ENCODE peak calls at places on chromosome 15, in six cellular contexts. One of them, this sample, is unnamed.

GRCh38 chr15:28935316-28935715 is 49.5 kb downstream of the APBA2 start:
- DNase-seq in stomach: no peak
- DNase-seq in CD8-positive, alpha-beta T cell: peak
- DNase-seq in fibroblast of lung: no peak
- DNase-seq in fibroblast of mammary gland: no peak
- DNase-seq in PC-3: no peak
- DNase-seq in this sample: no peak

GRCh38 chr15:56948000-56948765 is 29.7 kb downstream of the TCF12 start:
- DNase-seq in CD8-positive, alpha-beta T cell: no peak
- DNase-seq in PC-3: no peak
- DNase-seq in fibroblast of mammary gland: no peak
- DNase-seq in fibroblast of lung: peak
- DNase-seq in stomach: no peak
- DNase-seq in this sample: no peak

GRCh38 chr15:39411102-39411989 is 169.5 kb upstream of the THBS1 start:
- DNase-seq in fibroblast of lung: no peak
- DNase-seq in fibroblast of mammary gland: peak
- DNase-seq in stomach: no peak
- DNase-seq in CD8-positive, alpha-beta T cell: no peak
- DNase-seq in PC-3: no peak
- DNase-seq in this sample: no peak

GRCh38 chr15:83578706-83579105 is 75.2 kb upstream of the ADAMTSL3 start:
- DNase-seq in fibroblast of mammary gland: no peak
- DNase-seq in CD8-positive, alpha-beta T cell: no peak
- DNase-seq in PC-3: no peak
- DNase-seq in stomach: no peak
- DNase-seq in fibroblast of lung: no peak
- DNase-seq in this sample: no peak

GRCh38 chr15:101189708-101190107 is 62.1 kb downstream of the CHSY1 start:
- DNase-seq in stomach: no peak
- DNase-seq in CD8-positive, alpha-beta T cell: no peak
- DNase-seq in fibroblast of lung: no peak
- DNase-seq in fibroblast of mammary gland: no peak
- DNase-seq in PC-3: no peak
- DNase-seq in this sample: no peak

GRCh38 chr15:89030311-89030710 is 57.9 kb upstream of the ABHD2 start:
- DNase-seq in CD8-positive, alpha-beta T cell: no peak
- DNase-seq in PC-3: no peak
- DNase-seq in fibroblast of mammary gland: no peak
- DNase-seq in fibroblast of lung: no peak
- DNase-seq in stomach: no peak
- DNase-seq in this sample: no peak

GRCh38 chr15:56821721-56822425 is 88.6 kb upstream of the ZNF280D start:
- DNase-seq in stomach: peak
- DNase-seq in CD8-positive, alpha-beta T cell: peak
- DNase-seq in PC-3: peak
- DNase-seq in fibroblast of mammary gland: peak
- DNase-seq in fibroblast of lung: peak
- DNase-seq in this sample: peak

GRCh38 chr15:100902436-100903190 is 16.5 kb upstream of the LRRK1 start:
- DNase-seq in PC-3: peak
- DNase-seq in CD8-positive, alpha-beta T cell: no peak
- DNase-seq in stomach: peak
- DNase-seq in fibroblast of mammary gland: peak
- DNase-seq in fibroblast of lung: peak
- DNase-seq in this sample: peak

GRCh38 chr15:30921781-30922371 is 18.2 kb downstream of the FAN1 start:
- DNase-seq in PC-3: no peak
- DNase-seq in fibroblast of mammary gland: no peak
- DNase-seq in fibroblast of lung: no peak
- DNase-seq in stomach: peak
- DNase-seq in CD8-positive, alpha-beta T cell: no peak
- DNase-seq in this sample: peak

GRCh38 chr15:95932676-95933075 is 397.8 kb upstream of the NR2F2 start:
- DNase-seq in CD8-positive, alpha-beta T cell: no peak
- DNase-seq in fibroblast of mammary gland: peak
- DNase-seq in PC-3: peak
- DNase-seq in stomach: no peak
- DNase-seq in fibroblast of lung: no peak
- DNase-seq in this sample: peak

GRCh38 chr15:89500397-89501270 is 4.3 kb upstream of the RHCG start:
- DNase-seq in CD8-positive, alpha-beta T cell: no peak
- DNase-seq in fibroblast of lung: no peak
- DNase-seq in fibroblast of mammary gland: no peak
- DNase-seq in stomach: no peak
- DNase-seq in PC-3: peak
- DNase-seq in this sample: no peak

GRCh38 chr15:48395532-48396011 is 64.3 kb downstream of the DUT start:
- DNase-seq in fibroblast of lung: peak
- DNase-seq in PC-3: peak
- DNase-seq in CD8-positive, alpha-beta T cell: no peak
- DNase-seq in fibroblast of mammary gland: peak
- DNase-seq in stomach: no peak
- DNase-seq in this sample: peak

GRCh38 chr15:100334905-100335304 is 6.9 kb downstream of the ADAMTS17 start:
- DNase-seq in CD8-positive, alpha-beta T cell: no peak
- DNase-seq in fibroblast of mammary gland: no peak
- DNase-seq in stomach: no peak
- DNase-seq in fibroblast of lung: no peak
- DNase-seq in PC-3: no peak
- DNase-seq in this sample: no peak

GRCh38 chr15:78212546-78213424 is 21.6 kb downstream of the ACSBG1 start:
- DNase-seq in stomach: peak
- DNase-seq in CD8-positive, alpha-beta T cell: no peak
- DNase-seq in PC-3: peak
- DNase-seq in fibroblast of lung: peak
- DNase-seq in fibroblast of mammary gland: peak
- DNase-seq in this sample: peak

GRCh38 chr15:27850961-27851636 is 248.0 kb downstream of the OCA2 start:
- DNase-seq in CD8-positive, alpha-beta T cell: no peak
- DNase-seq in PC-3: no peak
- DNase-seq in fibroblast of mammary gland: no peak
- DNase-seq in fibroblast of lung: no peak
- DNase-seq in stomach: peak
- DNase-seq in this sample: no peak

GRCh38 chr15:25175033-25175788 is 220.4 kb downstream of the SNRPN start:
- DNase-seq in stomach: peak
- DNase-seq in PC-3: no peak
- DNase-seq in fibroblast of lung: no peak
- DNase-seq in CD8-positive, alpha-beta T cell: peak
- DNase-seq in fibroblast of mammary gland: no peak
- DNase-seq in this sample: no peak

GRCh38 chr15:77160562-77161481 is 89.9 kb upstream of the TSPAN3 start:
- DNase-seq in stomach: peak
- DNase-seq in PC-3: peak
- DNase-seq in fibroblast of mammary gland: no peak
- DNase-seq in fibroblast of lung: no peak
- DNase-seq in CD8-positive, alpha-beta T cell: no peak
- DNase-seq in this sample: no peak

GRCh38 chr15:27358751-27359434 is 387.9 kb downstream of the GABRG3 start:
- DNase-seq in fibroblast of lung: peak
- DNase-seq in stomach: no peak
- DNase-seq in fibroblast of mammary gland: no peak
- DNase-seq in PC-3: peak
- DNase-seq in CD8-positive, alpha-beta T cell: no peak
- DNase-seq in this sample: peak

DNA sequence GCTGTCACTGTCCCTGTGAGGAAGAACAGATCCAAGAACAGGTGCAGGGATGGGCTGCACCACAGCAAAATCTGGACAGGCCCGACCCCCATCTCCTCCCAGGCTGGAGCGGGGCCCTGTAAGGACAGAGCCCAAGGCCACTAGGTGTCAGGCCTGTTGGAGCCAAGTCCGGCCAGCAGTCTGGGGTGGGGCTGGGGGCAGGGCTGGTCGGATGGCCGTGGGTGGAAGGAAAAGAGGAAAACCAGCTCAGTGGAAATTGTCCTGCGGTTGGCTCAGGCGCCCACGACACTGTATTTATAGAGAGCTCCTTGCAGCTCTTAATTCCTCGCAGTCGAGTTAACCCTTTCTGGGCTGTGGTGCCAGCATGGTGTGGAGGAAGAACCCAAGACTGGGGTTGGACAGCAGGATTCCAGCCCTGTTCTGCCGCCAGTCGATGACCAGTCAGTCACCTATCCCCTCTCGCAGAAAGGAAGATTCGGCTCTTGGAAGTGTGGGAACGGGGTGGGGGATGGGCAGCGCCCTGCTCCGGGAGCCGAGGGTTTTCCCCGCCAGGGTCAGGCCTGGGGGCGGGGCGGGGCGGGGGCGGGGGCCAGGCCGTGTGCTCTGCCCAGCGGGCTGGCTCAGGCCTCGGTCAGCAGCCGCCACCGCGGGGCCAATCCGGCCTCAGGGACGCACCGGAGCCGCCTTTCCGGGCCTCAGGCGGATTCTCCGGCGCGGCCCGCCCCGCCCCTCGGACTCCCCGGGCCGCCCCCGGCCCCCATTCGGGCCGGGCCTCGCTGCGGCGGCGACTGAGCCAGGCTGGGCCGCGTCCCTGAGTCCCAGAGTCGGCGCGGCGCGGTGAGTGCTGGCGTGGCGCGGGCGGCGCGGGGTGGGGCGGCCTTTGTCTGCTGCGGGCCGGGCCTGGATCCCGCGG is at the start of gene CD276:
- DNase-seq in fibroblast of mammary gland: peak
- DNase-seq in CD8-positive, alpha-beta T cell: no peak
- DNase-seq in stomach: peak
- DNase-seq in fibroblast of lung: peak
- DNase-seq in PC-3: peak
- DNase-seq in this sample: peak
- TF ChIP-seq CTCF in fibroblast of mammary gland: peak
- TF ChIP-seq CTCF in CD8-positive, alpha-beta T cell: no peak
- TF ChIP-seq CTCF in stomach: no peak
- TF ChIP-seq CTCF in fibroblast of lung: no peak
- TF ChIP-seq CTCF in PC-3: peak
- TF ChIP-seq CTCF in this sample: peak

GRCh38 chr15:43521419-43521818 is 4.0 kb downstream of the MAP1A start:
- DNase-seq in PC-3: no peak
- DNase-seq in stomach: no peak
- DNase-seq in fibroblast of lung: no peak
- DNase-seq in fibroblast of mammary gland: no peak
- DNase-seq in CD8-positive, alpha-beta T cell: no peak
- DNase-seq in this sample: no peak
- TF ChIP-seq CTCF in PC-3: no peak
- TF ChIP-seq CTCF in stomach: no peak
- TF ChIP-seq CTCF in fibroblast of lung: no peak
- TF ChIP-seq CTCF in fibroblast of mammary gland: no peak
- TF ChIP-seq CTCF in CD8-positive, alpha-beta T cell: no peak
- TF ChIP-seq CTCF in this sample: no peak

DNA sequence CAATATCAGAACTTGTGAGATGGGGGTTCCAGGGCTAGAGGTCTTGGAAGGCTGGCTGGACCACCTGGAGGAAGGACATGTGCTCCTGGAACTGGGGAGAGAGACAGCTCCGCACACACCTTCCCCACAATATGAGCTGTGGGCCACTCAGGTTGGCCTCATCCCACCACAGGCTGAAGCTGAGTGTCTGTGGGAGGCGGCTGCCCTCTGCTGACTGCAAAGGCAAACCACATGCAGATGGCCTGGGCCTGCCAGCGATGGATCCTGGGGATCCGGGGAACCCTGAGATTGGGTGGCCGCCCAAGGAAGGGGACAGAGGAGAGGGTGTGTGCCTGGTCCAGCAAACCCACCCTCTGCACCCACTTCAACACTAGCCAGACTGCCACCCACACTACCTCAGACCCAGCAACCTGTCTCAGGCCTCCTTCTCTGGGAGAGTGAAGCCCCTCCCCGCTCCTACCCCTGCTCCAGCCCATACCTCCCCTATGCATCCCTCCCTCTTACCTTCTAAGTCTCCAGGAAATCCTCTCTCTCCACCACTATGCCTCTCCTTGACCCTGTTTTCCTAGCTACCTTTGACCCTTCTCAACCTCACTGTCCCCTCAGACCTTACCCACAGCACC is 44.8 kb downstream of the CYP11A1 start:
- DNase-seq in stomach: peak
- DNase-seq in fibroblast of lung: peak
- DNase-seq in PC-3: peak
- DNase-seq in fibroblast of mammary gland: peak
- DNase-seq in CD8-positive, alpha-beta T cell: peak
- DNase-seq in this sample: peak
- TF ChIP-seq CTCF in stomach: no peak
- TF ChIP-seq CTCF in fibroblast of lung: peak
- TF ChIP-seq CTCF in PC-3: peak
- TF ChIP-seq CTCF in fibroblast of mammary gland: peak
- TF ChIP-seq CTCF in CD8-positive, alpha-beta T cell: peak
- TF ChIP-seq CTCF in this sample: peak

DNA sequence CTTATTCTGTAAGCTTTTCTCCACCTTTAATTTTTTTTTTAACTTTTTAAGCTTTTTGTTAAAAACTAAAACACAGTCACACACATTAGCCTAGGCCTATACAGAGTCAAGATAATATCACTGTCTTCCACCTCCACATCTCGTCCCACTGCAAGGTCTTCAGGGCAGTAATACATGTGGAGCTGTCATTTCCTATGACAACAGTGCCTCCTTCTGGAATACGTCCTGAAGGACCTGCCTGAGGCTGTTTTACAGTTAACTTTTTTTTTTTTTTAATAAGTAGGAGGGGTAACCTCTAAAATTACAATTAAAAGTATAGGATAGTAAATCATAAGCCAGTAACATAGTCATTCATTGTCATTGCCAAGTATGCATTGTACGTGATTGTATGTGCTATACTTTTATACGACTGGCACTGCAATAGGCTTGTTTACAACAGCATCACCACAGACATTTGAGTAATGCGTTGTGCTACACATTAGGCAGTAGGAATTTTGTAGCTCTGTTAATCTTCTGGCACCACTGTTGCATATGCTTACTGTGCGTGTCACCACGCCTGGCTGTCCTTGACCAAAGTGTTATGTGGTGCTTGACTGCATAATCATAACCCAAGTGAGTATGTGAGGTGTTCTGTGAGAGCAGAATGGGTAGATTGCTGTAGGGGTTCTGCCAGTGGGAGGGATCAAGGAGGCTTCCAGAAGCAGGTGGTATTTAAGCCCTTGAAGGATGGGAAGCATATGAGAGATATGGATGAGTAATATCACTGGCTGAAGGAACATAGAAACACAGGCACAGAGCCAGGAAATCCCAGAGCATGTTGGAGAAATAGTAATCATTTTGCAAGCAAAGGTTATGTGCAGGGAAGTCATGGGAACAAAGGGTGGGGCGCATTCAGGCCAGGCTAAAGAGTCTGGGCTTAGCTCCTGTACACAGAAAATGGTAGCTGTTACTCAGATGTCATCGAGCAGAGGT is 18.3 kb downstream of the FBXO22 start:
- DNase-seq in PC-3: peak
- DNase-seq in stomach: peak
- DNase-seq in CD8-positive, alpha-beta T cell: no peak
- DNase-seq in fibroblast of mammary gland: peak
- DNase-seq in fibroblast of lung: peak
- DNase-seq in this sample: peak
- TF ChIP-seq CTCF in PC-3: peak
- TF ChIP-seq CTCF in stomach: no peak
- TF ChIP-seq CTCF in CD8-positive, alpha-beta T cell: no peak
- TF ChIP-seq CTCF in fibroblast of mammary gland: peak
- TF ChIP-seq CTCF in fibroblast of lung: peak
- TF ChIP-seq CTCF in this sample: peak

This sample was measured in foreskin fibroblast.